ENCODE peak calls at places on chromosome 2, in ten cellular contexts. B is nephron progenitor cell, S is osteocyte, G is kidney epithelial cell, U is cardiac muscle cell, A is psoas muscle, V is HL-60, K is glutamatergic neuron, R is WTC11, P is uterus. Z is an unnamed sample.

GRCh38 chr2:235129856-235130255 is 178.0 kb downstream of the SH3BP4 start:
- DNase-seq in P (no peak), K (no peak), V (no peak), U (peak), R (no peak), S (no peak), A (no peak), B (no peak), G (no peak), Z (no peak)

GRCh38 chr2:143231257-143231650 is 102.0 kb downstream of the ARHGAP15 start:
- DNase-seq in A (no peak), P (no peak), R (no peak), B (no peak), V (no peak), S (no peak), G (peak), K (no peak), U (no peak), Z (no peak)

GRCh38 chr2:239836021-239836765 is 188.9 kb downstream of the NDUFA10 start:
- DNase-seq in R (no peak), A (no peak), U (no peak), G (no peak), S (peak), B (no peak), P (no peak), V (no peak), K (no peak), Z (no peak)

GRCh38 chr2:217249086-217249485 is 389.2 kb upstream of the TNP1 start:
- DNase-seq in A (no peak), P (peak), U (no peak), R (no peak), S (no peak), B (no peak), G (no peak), K (no peak), V (no peak), Z (no peak)

GRCh38 chr2:217743980-217744761 is 258.6 kb downstream of the TNS1 start:
- DNase-seq in A (peak), K (no peak), B (no peak), V (no peak), G (no peak), S (peak), P (no peak), U (no peak), R (no peak), Z (no peak)

GRCh38 chr2:169139145-169139544 is 69.8 kb downstream of the DHRS9 start:
- DNase-seq in A (no peak), P (no peak), U (no peak), V (no peak), B (no peak), K (no peak), S (no peak), R (no peak), G (no peak), Z (no peak)

GRCh38 chr2:32559136-32559535 is 68.7 kb upstream of the TTC27 start:
- DNase-seq in A (no peak), P (peak), U (peak), G (no peak), B (no peak), S (no peak), V (peak), R (no peak), K (no peak), Z (no peak)

GRCh38 chr2:52445720-52446119 is 1321.9 kb upstream of the CHAC2 start:
- DNase-seq in A (no peak), K (no peak), R (no peak), G (no peak), P (no peak), V (no peak), U (no peak), B (no peak), S (no peak), Z (no peak)

GRCh38 chr2:112542974-112543760 is 902 bp downstream of the POLR1B start:
- DNase-seq in K (no peak), A (no peak), V (no peak), G (no peak), P (no peak), U (peak), R (no peak), S (no peak), B (peak), Z (peak)

GRCh38 chr2:55014962-55015939 is 35.0 kb downstream of the RTN4 start:
- DNase-seq in B (peak), K (peak), R (peak), S (no peak), U (peak), A (no peak), V (peak), P (no peak), G (peak), Z (peak)

GRCh38 chr2:235711527-235711926 is 217.7 kb downstream of the AGAP1 start:
- DNase-seq in A (no peak), R (no peak), V (no peak), U (no peak), S (no peak), G (no peak), K (no peak), P (no peak), B (no peak), Z (no peak)

GRCh38 chr2:145018502-145018901 is 498.6 kb upstream of the ZEB2 start:
- DNase-seq in P (no peak), K (no peak), B (no peak), A (no peak), U (no peak), V (no peak), G (no peak), R (no peak), S (no peak), Z (no peak)

GRCh38 chr2:145022671-145023330 is 502.9 kb upstream of the ZEB2 start:
- DNase-seq in G (peak), S (no peak), K (no peak), R (no peak), V (no peak), U (peak), B (no peak), P (no peak), A (no peak), Z (no peak)

GRCh38 chr2:145022021-145022670 is 502.2 kb upstream of the ZEB2 start:
- DNase-seq in A (no peak), V (no peak), B (no peak), G (no peak), K (no peak), P (no peak), U (peak), R (no peak), S (no peak), Z (no peak)

GRCh38 chr2:145020694-145021093 is 500.8 kb upstream of the ZEB2 start:
- DNase-seq in R (no peak), U (no peak), S (no peak), K (no peak), V (no peak), P (no peak), G (no peak), A (no peak), B (no peak), Z (no peak)

DNA sequence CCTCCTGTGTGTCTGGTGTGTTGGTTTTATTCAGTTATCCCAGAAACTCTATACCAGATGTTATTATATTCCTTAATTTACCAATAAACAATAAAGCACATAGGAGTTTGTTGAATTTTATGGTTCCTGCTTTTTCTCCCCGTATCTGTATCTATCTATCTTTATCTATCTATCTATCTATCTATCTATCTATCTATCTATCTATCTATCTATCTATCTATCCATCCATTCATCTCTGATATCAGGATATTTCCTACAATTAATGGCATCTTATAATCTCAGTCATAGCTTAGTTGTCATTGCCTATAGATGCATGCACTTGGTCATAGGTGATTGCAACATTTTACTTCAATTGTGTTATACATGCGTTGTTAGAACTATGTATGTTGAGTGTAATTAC is 500.2 kb upstream of the ZEB2 start:
- DNase-seq in U (no peak), K (no peak), G (no peak), S (no peak), A (no peak), P (no peak), R (no peak), V (no peak), B (no peak), Z (no peak)
- TF ChIP-seq CTCF in U (no peak), K (no peak), G (no peak), S (no peak), A (no peak), P (no peak), R (no peak), V (no peak), B (no peak), Z (no peak)

DNA sequence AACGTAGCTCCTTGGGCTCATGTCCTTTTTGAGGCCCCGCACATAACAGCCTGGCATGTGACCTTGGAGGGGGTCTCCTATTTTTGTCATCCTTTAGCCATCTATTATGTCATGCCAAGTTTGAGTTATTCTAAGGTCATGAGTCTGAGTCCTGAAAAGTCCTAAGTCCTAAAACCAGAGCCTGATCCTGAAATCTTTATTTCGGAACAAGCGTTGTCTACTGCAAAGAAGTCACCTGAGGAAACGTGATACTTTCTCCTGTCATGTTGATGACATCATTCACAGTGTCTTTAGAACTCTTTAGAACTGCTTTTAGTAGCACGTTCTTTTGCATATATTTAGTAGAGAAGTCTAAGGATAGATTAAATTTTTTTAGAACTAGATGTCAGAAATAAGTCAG is 75.5 kb downstream of the ASAP2 start:
- DNase-seq in S (no peak), V (no peak), A (no peak), B (no peak), R (no peak), G (no peak), K (no peak), P (no peak), U (no peak), Z (no peak)
- TF ChIP-seq CTCF in S (no peak), V (no peak), A (no peak), B (no peak), R (no peak), G (no peak), K (no peak), P (no peak), U (no peak), Z (no peak)

DNA sequence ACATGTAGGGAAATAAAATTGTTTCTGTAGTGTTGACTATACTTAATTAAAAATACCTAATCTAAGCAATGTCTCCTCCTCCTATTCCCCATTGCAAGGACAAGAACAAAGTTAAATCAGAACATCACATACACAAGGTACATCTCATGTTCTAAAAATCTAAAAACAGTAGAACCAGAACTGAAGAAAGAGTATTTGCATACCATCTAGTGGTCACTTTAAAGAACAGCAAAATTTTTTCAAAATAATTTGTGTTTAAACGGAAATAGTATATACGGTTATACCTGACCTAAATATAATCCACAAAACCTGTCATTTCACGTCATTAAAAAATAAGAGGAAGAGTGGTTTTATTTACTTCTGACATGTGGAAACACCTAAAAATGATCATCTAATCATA is 294.3 kb upstream of the KCNH7 start:
- DNase-seq in P (no peak), B (no peak), V (no peak), A (no peak), G (peak), U (peak), R (no peak), K (no peak), S (no peak), Z (no peak)
- TF ChIP-seq CTCF in P (no peak), B (peak), V (peak), A (no peak), G (peak), U (peak), R (peak), K (peak), S (peak), Z (peak)

DNA sequence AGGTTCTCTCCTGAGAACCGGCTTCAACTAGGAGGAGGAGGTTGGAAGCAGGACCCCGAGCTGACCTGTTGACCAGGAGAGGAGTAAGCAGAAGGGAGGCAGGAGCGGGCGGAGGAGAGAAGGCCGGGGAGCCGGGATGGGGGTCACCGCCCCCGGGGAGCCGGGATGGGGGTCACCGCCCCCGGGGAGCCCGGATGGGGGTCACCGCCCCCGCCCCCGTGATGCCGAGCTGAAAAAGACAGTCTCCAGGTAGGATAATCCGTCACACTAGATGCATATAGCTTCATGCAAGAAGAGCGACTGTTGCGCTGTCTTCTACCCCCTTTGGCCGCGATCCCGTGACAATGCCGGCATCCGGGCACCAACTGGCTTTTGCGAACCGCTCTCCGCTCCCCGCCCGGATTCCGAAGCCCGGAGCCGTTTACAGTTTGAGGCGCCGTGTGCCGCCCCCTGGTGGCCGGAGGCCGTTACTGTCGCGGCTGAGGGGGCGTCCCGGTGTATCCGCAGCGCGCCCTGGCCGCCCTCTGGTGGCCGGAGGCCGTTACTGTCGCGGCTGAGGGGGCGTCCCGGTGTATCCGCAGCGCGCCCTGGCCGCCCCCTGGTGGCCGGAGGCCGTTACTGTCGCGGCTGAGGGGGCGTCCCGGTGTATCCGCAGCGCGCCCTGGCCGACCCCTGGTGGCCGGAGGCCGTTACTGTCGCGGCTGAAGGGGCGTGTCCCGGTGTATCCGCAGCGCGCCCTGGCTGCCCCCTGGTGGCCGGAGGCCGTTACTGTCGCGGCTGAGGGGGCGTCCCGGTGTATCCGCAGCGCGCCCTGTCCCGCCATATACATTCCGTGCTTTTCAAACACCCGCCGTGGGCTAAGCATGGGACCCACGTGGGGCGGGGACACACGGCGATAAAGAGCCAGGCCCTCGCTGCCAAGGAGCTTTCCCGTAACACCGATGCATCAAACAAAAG is 89.6 kb downstream of the ACTR3 start:
- DNase-seq in K (peak), B (no peak), R (peak), V (no peak), U (no peak), G (no peak), S (no peak), A (no peak), P (peak), Z (no peak)
- TF ChIP-seq CTCF in K (peak), B (peak), R (peak), V (no peak), U (peak), G (peak), S (peak), A (peak), P (no peak), Z (peak)

DNA sequence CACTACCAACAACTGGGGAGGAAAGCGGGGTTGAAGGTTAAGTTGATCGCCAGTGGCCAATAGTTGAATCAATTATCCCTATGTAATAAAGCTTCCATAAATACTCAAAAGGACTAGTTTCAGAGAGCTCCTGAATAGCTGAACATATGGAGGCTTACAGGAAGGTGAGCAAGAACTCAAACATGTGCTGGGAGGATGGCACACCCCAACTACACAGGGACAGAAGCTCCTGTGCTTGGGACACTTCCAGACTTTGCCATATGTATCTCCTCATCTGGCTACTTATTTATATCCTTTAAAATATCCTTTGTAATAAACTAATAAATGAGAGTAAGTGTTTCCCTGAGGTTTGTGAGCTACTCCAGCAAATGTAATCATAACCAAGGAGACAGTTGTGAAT is 115.7 kb downstream of the HNMT start:
- DNase-seq in R (no peak), P (no peak), V (no peak), G (no peak), K (no peak), B (no peak), U (no peak), S (no peak), A (no peak), Z (no peak)
- TF ChIP-seq CTCF in R (no peak), P (no peak), V (no peak), G (no peak), K (no peak), B (no peak), U (no peak), S (no peak), A (no peak), Z (no peak)

GRCh38 chr2:71207601-71208000 is 19.3 kb downstream of the PAIP2B start:
- DNase-seq in P (no peak), U (no peak), G (no peak), S (no peak), K (no peak), R (no peak), A (no peak), V (no peak), B (no peak), Z (no peak)
- TF ChIP-seq CTCF in P (no peak), U (no peak), G (no peak), S (no peak), K (no peak), R (no peak), A (no peak), V (no peak), B (no peak), Z (no peak)

GRCh38 chr2:41621578-41621977 is 426.2 kb upstream of the PKDCC start:
- DNase-seq in K (no peak), U (no peak), B (no peak), G (no peak), P (no peak), R (no peak), A (no peak), V (no peak), S (no peak), Z (no peak)
- TF ChIP-seq CTCF in K (no peak), U (no peak), B (no peak), G (no peak), P (no peak), R (no peak), A (no peak), V (no peak), S (no peak), Z (no peak)

GRCh38 chr2:231795525-231796327 is 9.5 kb downstream of the COPS7B start:
- DNase-seq in P (no peak), R (no peak), B (no peak), S (no peak), U (peak), K (no peak), G (peak), A (no peak), V (peak), Z (peak)
- TF ChIP-seq CTCF in P (no peak), R (no peak), B (no peak), S (peak), U (peak), K (peak), G (peak), A (no peak), V (no peak), Z (peak)

Z was measured in Calu3.